ENCODE peak calls at places on chromosome 17, in ten cellular contexts. I is tibial artery; A is heart right ventricle; R is GM23248; K is suprapubic skin; M is CD4-positive, CD25-positive, alpha-beta regulatory T cell; N is MG63; C is PC-3; T is BE2C; J is Karpas-422. F is an unnamed sample.

GRCh38 chr17:18315498-18316360 is 636 bp downstream of the SMCR8 start:
- DNase-seq in I (no peak), C (no peak), K (no peak), N (no peak), A (no peak), J (peak; percentile 74), T (no peak), R (no peak), M (peak; percentile 68), F (no peak)

GRCh38 chr17:76833034-76833689 is 35.0 kb upstream of the MGAT5B start:
- DNase-seq in N (peak; percentile 17), J (no peak), A (no peak), T (no peak), M (no peak), I (no peak), R (no peak), K (no peak), C (no peak), F (no peak)

GRCh38 chr17:77693776-77694175 is 264.7 kb upstream of the TNRC6C start:
- DNase-seq in R (no peak), T (no peak), K (peak; percentile 47), A (no peak), I (no peak), N (no peak), J (no peak), C (no peak), M (no peak), F (peak; percentile 60)

GRCh38 chr17:45790296-45790922 is 6.3 kb downstream of the CRHR1 start:
- DNase-seq in C (peak; percentile 27), R (peak; percentile 22), K (no peak), M (no peak), T (no peak), A (no peak), I (no peak), N (no peak), J (no peak), F (no peak)

GRCh38 chr17:1067282-1067956 is 70.5 kb downstream of the TIMM22 start:
- DNase-seq in C (peak; percentile 36), T (no peak), N (no peak), M (no peak), K (no peak), J (no peak), I (no peak), A (peak; percentile 55), R (no peak), F (no peak)

GRCh38 chr17:68910256-68910705 is 44.9 kb downstream of the ABCA8 start:
- DNase-seq in R (peak; percentile 12), I (peak; percentile 25), C (no peak), J (no peak), T (no peak), M (no peak), K (no peak), A (no peak), N (no peak), F (no peak)

GRCh38 chr17:21214777-21215541 is 998 bp upstream of the TMEM11 start:
- DNase-seq in N (no peak), A (no peak), I (peak; percentile 35), C (peak; percentile 11), M (no peak), K (no peak), R (peak; percentile 69), J (peak; percentile 59), T (no peak), F (no peak)

GRCh38 chr17:68318103-68318991 is 27.1 kb downstream of the ARSG start:
- DNase-seq in J (no peak), K (no peak), I (no peak), R (peak; percentile 90), T (peak; percentile 44), M (no peak), N (peak; percentile 82), C (peak; percentile 96), A (no peak), F (no peak)

DNA sequence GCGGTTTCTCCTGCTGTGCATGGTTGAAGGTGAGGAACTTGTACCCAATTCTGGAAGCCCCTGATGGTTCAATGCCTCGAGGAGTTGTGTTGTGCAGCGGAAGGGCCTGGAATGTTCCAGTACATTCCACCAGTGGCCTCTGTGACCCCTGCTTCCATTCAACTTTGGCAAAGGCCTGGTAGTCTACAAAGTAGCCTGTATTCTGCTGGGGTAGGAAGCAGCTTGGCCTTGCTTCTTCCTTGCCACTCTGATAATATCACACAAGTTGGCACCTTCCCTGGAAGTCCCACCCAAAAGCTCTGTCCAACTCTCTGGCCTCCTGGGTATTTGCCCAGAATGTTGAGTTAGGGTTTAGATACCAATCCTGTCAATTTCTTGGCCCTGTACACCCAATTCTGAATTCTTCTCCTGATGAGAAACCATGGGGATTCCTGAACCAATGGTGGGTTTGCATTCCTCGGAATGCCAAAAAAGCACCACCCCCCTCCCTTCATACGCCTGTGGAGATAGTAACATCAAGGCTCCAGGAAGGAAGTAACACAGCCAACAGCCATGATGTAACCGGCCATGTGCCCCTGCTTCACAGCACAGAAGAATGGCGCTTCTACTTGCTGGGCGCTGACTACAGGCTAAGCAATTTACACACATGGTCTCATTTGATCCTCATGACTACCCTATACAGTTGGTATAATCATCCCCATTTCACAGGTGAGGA is 11.8 kb upstream of the FAM117A start:
- DNase-seq in R (no peak), J (no peak), C (no peak), K (no peak), N (no peak), T (no peak), A (no peak), M (no peak), I (peak; percentile 36), F (no peak)
- H3K9me3 ChIP-seq in R (no peaks in the 10 kb centered on the region), J (no peaks in the 10 kb centered on the region), C (no peaks in the 10 kb centered on the region), K (no peaks in the 10 kb centered on the region), N (no peaks in the 10 kb centered on the region), T (no peaks in the 10 kb centered on the region), A (no peaks in the 10 kb centered on the region), M (no peaks in the 10 kb centered on the region), I (no peaks in the 10 kb centered on the region), F (no peaks in the 10 kb centered on the region)

GRCh38 chr17:22305356-22306071 is 613.2 kb downstream of the KCNJ18 start:
- DNase-seq in R (no peak), K (no peak), A (no peak), J (no peak), N (no peak), T (no peak), C (no peak), I (no peak), M (no peak), F (no peak)

GRCh38 chr17:22310717-22311686 is 618.7 kb downstream of the KCNJ18 start:
- DNase-seq in C (peak; percentile 29), T (peak; percentile 76), K (no peak), M (no peak), N (peak; percentile 86), I (no peak), R (no peak), A (no peak), J (peak; percentile 55), F (no peak)
- H3K9me3 ChIP-seq in C (no peaks in the 10 kb centered on the region), T (no peaks in the 10 kb centered on the region), K (no peaks in the 10 kb centered on the region), M (no peaks in the 10 kb centered on the region), N (no peaks in the 10 kb centered on the region), I (no peaks in the 10 kb centered on the region), R (no peaks in the 10 kb centered on the region), A (no peaks in the 10 kb centered on the region), J (no peaks in the 10 kb centered on the region), F (no peaks in the 10 kb centered on the region)

GRCh38 chr17:47741109-47741792 is 8.2 kb downstream of the TBX21 start:
- DNase-seq in M (no peak), N (no peak), T (no peak), J (no peak), A (no peak), C (no peak), I (no peak), R (no peak), K (peak; percentile 48), F (no peak)

GRCh38 chr17:47744168-47745036 is 11.4 kb downstream of the TBX21 start:
- DNase-seq in T (no peak), I (no peak), K (peak; percentile 37), C (no peak), A (no peak), R (no peak), J (no peak), M (no peak), N (no peak), F (no peak)

GRCh38 chr17:47741793-47742145 is 8.7 kb downstream of the TBX21 start:
- DNase-seq in T (no peak), M (no peak), A (no peak), N (no peak), K (no peak), J (no peak), R (no peak), I (no peak), C (peak; percentile 43), F (no peak)

GRCh38 chr17:47745037-47745380 is 12.0 kb downstream of the TBX21 start:
- DNase-seq in C (no peak), I (no peak), M (no peak), A (no peak), R (no peak), J (no peak), K (no peak), T (no peak), N (no peak), F (no peak)

DNA sequence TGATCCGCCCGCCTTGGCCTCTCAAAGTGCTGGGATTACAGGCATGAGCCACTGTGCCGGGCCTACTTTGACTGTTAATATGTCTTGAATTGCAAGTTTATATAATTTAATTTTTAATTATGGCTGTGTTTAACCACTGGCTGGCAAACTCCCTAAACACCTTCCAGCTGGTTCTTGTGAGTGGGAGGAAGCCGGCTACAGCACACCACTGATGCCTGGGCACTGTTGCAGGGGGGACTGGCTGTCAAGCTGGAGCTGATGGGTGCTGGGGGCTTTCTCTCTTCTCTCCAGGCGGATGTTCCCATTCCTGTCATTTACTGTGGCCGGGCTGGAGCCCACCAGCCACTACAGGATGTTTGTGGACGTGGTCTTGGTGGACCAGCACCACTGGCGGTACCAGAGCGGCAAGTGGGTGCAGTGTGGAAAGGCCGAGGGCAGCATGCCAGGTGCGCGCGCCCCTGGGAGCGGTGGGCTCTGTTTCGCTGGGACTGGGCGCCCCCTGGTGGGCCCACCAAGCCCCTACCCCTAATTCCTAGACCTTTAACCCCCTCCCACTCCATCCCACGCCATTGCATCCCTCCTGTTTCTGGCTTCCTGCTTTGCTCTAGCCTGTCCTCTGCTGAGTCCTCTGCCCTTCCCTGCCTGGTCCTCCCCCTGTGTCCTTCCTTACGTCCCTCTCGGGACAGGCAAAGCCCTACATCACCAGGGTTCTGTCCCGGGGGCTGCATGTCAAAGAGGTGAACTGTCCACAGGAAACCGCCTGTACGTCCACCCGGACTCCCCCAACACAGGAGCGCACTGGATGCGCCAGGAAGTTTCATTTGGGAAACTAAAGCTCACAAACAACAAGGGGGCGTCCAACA is 9.5 kb downstream of the TBX21 start:
- DNase-seq in A (peak; percentile 39), I (no peak), M (peak; percentile 44), J (peak; percentile 73), R (no peak), N (peak; percentile 16), K (peak; percentile 53), C (peak; percentile 15), T (peak; percentile 82), F (no peak)
- H3K9me3 ChIP-seq in A (no peaks in the 10 kb centered on the region), I (no peaks in the 10 kb centered on the region), M (no peaks in the 10 kb centered on the region), J (no peaks in the 10 kb centered on the region), R (no peaks in the 10 kb centered on the region), N (no peaks in the 10 kb centered on the region), K (no peaks in the 10 kb centered on the region), C (no peaks in the 10 kb centered on the region), T (no peaks in the 10 kb centered on the region), F (no peaks in the 10 kb centered on the region)

DNA sequence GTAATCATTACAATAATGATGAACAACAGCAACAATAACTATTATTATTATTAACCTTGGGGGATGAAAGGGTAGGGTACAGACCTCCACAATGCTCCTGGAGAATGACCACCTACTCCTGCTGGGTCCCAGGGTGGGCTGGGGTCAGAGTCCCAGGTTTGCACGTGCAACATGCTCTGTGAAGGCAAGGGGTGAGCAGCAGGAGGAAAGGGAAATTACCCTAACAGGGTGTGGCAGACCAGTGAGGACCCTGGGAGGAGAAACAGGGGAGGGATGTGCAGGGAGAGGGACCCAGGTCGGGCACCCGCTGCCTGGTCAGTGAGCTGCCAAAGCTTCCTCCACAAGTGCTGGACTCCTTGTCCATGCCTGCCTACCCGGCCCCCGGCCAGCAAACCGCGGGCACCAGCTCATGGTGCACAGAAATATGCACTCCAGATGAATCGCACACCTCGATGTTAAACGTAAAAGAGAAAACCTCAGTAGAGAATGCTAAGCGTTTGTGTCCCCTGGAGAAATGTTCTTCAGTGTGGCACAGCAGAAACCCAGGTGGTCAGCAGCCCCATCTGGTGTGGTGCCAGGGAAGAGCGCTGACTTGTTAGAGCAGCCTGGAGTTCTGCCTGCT is 767.1 kb downstream of the KCNJ18 start:
- DNase-seq in T (no peak), N (no peak), A (no peak), R (no peak), J (no peak), K (no peak), I (no peak), M (no peak), C (no peak), F (peak; percentile 34)
- H3K9me3 ChIP-seq in T (no peaks in the 10 kb centered on the region), N (no peaks in the 10 kb centered on the region), A (peaks cover 26% of the 10 kb centered on the region), R (no peaks in the 10 kb centered on the region), J (no peaks in the 10 kb centered on the region), K (peaks cover 20% of the 10 kb centered on the region), I (peaks cover 3% of the 10 kb centered on the region), M (peaks cover 3% of the 10 kb centered on the region), C (no peaks in the 10 kb centered on the region), F (no peaks in the 10 kb centered on the region)

F was measured in vagina.